ENCODE peak calls at places on chromosomes 2 and 18, in nine cellular contexts. B, U, K, R, M, Y, W, Q and O are unnamed samples.

GRCh38 chr2:107020386-107020785 is 134.4 kb upstream of the ST6GAL2 start:
- DNase-seq in B (no peak), U (no peak), K (no peak), R (no peak), M (no peak), Y (no peak), W (no peak), Q (no peak), O (no peak)

GRCh38 chr2:138711812-138712211 is 68.4 kb downstream of the NXPH2 start:
- DNase-seq in B (no peak), U (no peak), K (no peak), R (no peak), M (no peak), Y (no peak), W (no peak), Q (no peak), O (no peak)

GRCh38 chr2:86570069-86570468 is 6.8 kb upstream of the CHMP3 start:
- DNase-seq in B (no peak), U (peak; percentile 39), K (no peak), R (no peak), M (no peak), Y (no peak), W (no peak), Q (no peak), O (no peak)

GRCh38 chr18:2906522-2907458 is 60.0 kb downstream of the EMILIN2 start:
- DNase-seq in B (no peak), U (no peak), K (no peak), R (no peak), M (peak; percentile 33), Y (peak; percentile 46), W (peak; percentile 40), Q (peak; percentile 22), O (peak; percentile 20)

GRCh38 chr2:233470007-233470687 is 96.4 kb downstream of the USP40 start:
- DNase-seq in B (no peak), U (peak; percentile 21), K (no peak), R (peak; percentile 72), M (no peak), Y (no peak), W (no peak), Q (no peak), O (no peak)

GRCh38 chr2:69615078-69615630 is 28.4 kb downstream of the AAK1 start:
- DNase-seq in B (no peak), U (no peak), K (no peak), R (no peak), M (no peak), Y (no peak), W (no peak), Q (no peak), O (no peak)

GRCh38 chr18:72675394-72675793 is 131.3 kb upstream of the CBLN2 start:
- DNase-seq in B (no peak), U (peak; percentile 13), K (no peak), R (no peak), M (no peak), Y (no peak), W (no peak), Q (no peak), O (no peak)

GRCh38 chr2:173034143-173034542 is 41.5 kb upstream of the MAP3K20 start:
- DNase-seq in B (no peak), U (no peak), K (no peak), R (no peak), M (no peak), Y (no peak), W (no peak), Q (no peak), O (no peak)

GRCh38 chr2:232623768-232624553 is 9.4 kb upstream of the EFHD1 start:
- DNase-seq in B (peak; percentile 24), U (no peak), K (no peak), R (no peak), M (no peak), Y (no peak), W (no peak), Q (no peak), O (no peak)

GRCh38 chr18:33755918-33756590 is 178.0 kb downstream of the ASXL3 start:
- DNase-seq in B (peak; percentile 55), U (peak; percentile 27), K (peak; percentile 23), R (peak; percentile 98), M (no peak), Y (no peak), W (no peak), Q (no peak), O (peak; percentile 37)

GRCh38 chr2:141770511-141770910 is 360.3 kb downstream of the LRP1B start:
- DNase-seq in B (no peak), U (no peak), K (no peak), R (no peak), M (no peak), Y (no peak), W (no peak), Q (no peak), O (no peak)

GRCh38 chr2:105697781-105698449 is 46.8 kb upstream of the NCK2 start:
- DNase-seq in B (no peak), U (peak; percentile 27), K (no peak), R (no peak), M (no peak), Y (no peak), W (no peak), Q (no peak), O (no peak)

GRCh38 chr2:9945596-9945995 is 5.9 kb upstream of the GRHL1 start:
- DNase-seq in B (no peak), U (peak; percentile 5), K (no peak), R (no peak), M (no peak), Y (no peak), W (no peak), Q (no peak), O (no peak)

GRCh38 chr18:79203017-79203605 is 133.9 kb downstream of the ATP9B start:
- DNase-seq in B (no peak), U (no peak), K (no peak), R (no peak), M (no peak), Y (no peak), W (no peak), Q (no peak), O (no peak)

GRCh38 chr18:49026501-49027378 is 76.0 kb upstream of the SMAD7 start:
- DNase-seq in B (no peak), U (no peak), K (no peak), R (no peak), M (no peak), Y (peak; percentile 10), W (no peak), Q (no peak), O (no peak)

GRCh38 chr2:166350525-166350924 is 25.2 kb downstream of the SCN9A start:
- DNase-seq in B (no peak), U (no peak), K (no peak), R (no peak), M (no peak), Y (no peak), W (no peak), Q (no peak), O (no peak)

GRCh38 chr2:218746470-218746795 is 35.5 kb upstream of the CYP27A1 start:
- DNase-seq in B (no peak), U (no peak), K (no peak), R (no peak), M (no peak), Y (no peak), W (no peak), Q (no peak), O (no peak)

GRCh38 chr2:3479430-3480320 is 39.7 kb downstream of the ADI1 start:
- DNase-seq in B (no peak), U (no peak), K (no peak), R (no peak), M (no peak), Y (no peak), W (no peak), Q (no peak), O (no peak)

GRCh38 chr2:120308038-120308910 is 37.7 kb upstream of the INHBB start:
- DNase-seq in B (no peak), U (no peak), K (no peak), R (no peak), M (no peak), Y (no peak), W (no peak), Q (no peak), O (no peak)

GRCh38 chr2:224083631-224084030 is 44.5 kb upstream of the SERPINE2 start:
- DNase-seq in B (no peak), U (no peak), K (no peak), R (no peak), M (no peak), Y (no peak), W (no peak), Q (no peak), O (no peak)

GRCh38 chr2:148619560-148620190 is 24.9 kb upstream of the EPC2 start:
- DNase-seq in B (no peak), U (no peak), K (no peak), R (no peak), M (no peak), Y (no peak), W (no peak), Q (no peak), O (no peak)